ENCODE peak calls at places on chromosomes 6 and 20, in seven cellular contexts. M, O, D, U, E, J and A are unnamed samples. For H3K27me3, the result is how much of the 10 kb centered on the place peaks cover.

GRCh38 chr6:35078226-35078850 is 62.8 kb downstream of the TCP11 start:
- DNase-seq in M (no peak), O (no peak), D (no peak), U (no peak), E (no peak), J (no peak), A (no peak)

GRCh38 chr20:40010483-40010882 is 678.6 kb downstream of the MAFB start:
- DNase-seq in M (no peak), O (no peak), D (no peak), U (no peak), E (no peak), J (no peak), A (no peak)

GRCh38 chr6:9516207-9516606 is 898.7 kb downstream of the TFAP2A start:
- DNase-seq in M (peak), O (no peak), D (peak), U (no peak), E (no peak), J (no peak), A (no peak)

GRCh38 chr6:137304020-137304780 is 85.0 kb upstream of the IFNGR1 start:
- DNase-seq in M (no peak), O (no peak), D (no peak), U (no peak), E (no peak), J (no peak), A (no peak)

GRCh38 chr20:37251836-37252477 is 9.7 kb downstream of the GHRH start:
- DNase-seq in M (no peak), O (no peak), D (no peak), U (no peak), E (no peak), J (no peak), A (no peak)

GRCh38 chr6:74731921-74732320 is 473.9 kb downstream of the COL12A1 start:
- DNase-seq in M (peak), O (no peak), D (peak), U (no peak), E (no peak), J (no peak), A (no peak)

GRCh38 chr6:150770631-150771030 is 94.9 kb upstream of the MTHFD1L start:
- DNase-seq in M (no peak), O (no peak), D (no peak), U (no peak), E (no peak), J (no peak), A (no peak)

GRCh38 chr6:50847890-50848594 is 29.4 kb downstream of the TFAP2B start:
- DNase-seq in M (no peak), O (no peak), D (no peak), U (no peak), E (no peak), J (no peak), A (no peak)

GRCh38 chr6:162385980-162386379 is 341.6 kb downstream of the PRKN start:
- DNase-seq in M (no peak), O (no peak), D (peak), U (no peak), E (no peak), J (no peak), A (no peak)

GRCh38 chr6:84615113-84615850 is 149.1 kb downstream of the TBX18 start:
- DNase-seq in M (no peak), O (no peak), D (no peak), U (no peak), E (no peak), J (no peak), A (no peak)

GRCh38 chr20:4135385-4136077 is 120.2 kb upstream of the RNF24 start:
- DNase-seq in M (peak), O (no peak), D (peak), U (no peak), E (peak), J (no peak), A (peak)

GRCh38 chr6:146910611-146911010 is 293.6 kb upstream of the STXBP5 start:
- DNase-seq in M (no peak), O (no peak), D (no peak), U (no peak), E (no peak), J (no peak), A (no peak)

GRCh38 chr20:57767456-57767855 is 57.6 kb upstream of the PMEPA1 start:
- DNase-seq in M (no peak), O (no peak), D (no peak), U (no peak), E (no peak), J (no peak), A (no peak)

GRCh38 chr20:8796088-8796665 is 272.7 kb upstream of the PLCB4 start:
- DNase-seq in M (no peak), O (no peak), D (no peak), U (no peak), E (no peak), J (no peak), A (no peak)

GRCh38 chr6:1616556-1617463 is 7.1 kb downstream of the FOXC1 start:
- DNase-seq in M (no peak), O (no peak), D (no peak), U (no peak), E (no peak), J (no peak), A (no peak)

GRCh38 chr6:906920-907319 is 214.0 kb upstream of the EXOC2 start:
- DNase-seq in M (peak), O (no peak), D (peak), U (no peak), E (no peak), J (no peak), A (no peak)

GRCh38 chr20:19047040-19047950 is 165.1 kb upstream of the SLC24A3 start:
- DNase-seq in M (no peak), O (no peak), D (no peak), U (no peak), E (peak), J (no peak), A (peak)

GRCh38 chr6:723540-723939 is 30.6 kb upstream of the EXOC2 start:
- DNase-seq in M (no peak), O (no peak), D (no peak), U (no peak), E (no peak), J (no peak), A (no peak)

GRCh38 chr20:17557675-17558006 is 12.2 kb upstream of the DSTN start:
- DNase-seq in M (peak), O (no peak), D (peak), U (no peak), E (peak), J (no peak), A (peak)

GRCh38 chr20:57474816-57475215 is 50.1 kb downstream of the CTCFL start:
- DNase-seq in M (no peak), O (no peak), D (no peak), U (no peak), E (no peak), J (no peak), A (no peak)

GRCh38 chr6:109441069-109441816 is 719 bp downstream of the SMPD2 start:
- DNase-seq in M (no peak), O (peak), D (no peak), U (no peak), E (peak), J (peak), A (peak)

GRCh38 chr6:25962368-25963127 is at the start of gene TRIM38:
- DNase-seq in M (peak), O (peak), D (peak), U (peak), E (peak), J (peak), A (peak)

GRCh38 chr6:148874698-148875293 is 128.0 kb downstream of the UST start:
- DNase-seq in M (no peak), O (no peak), D (no peak), U (no peak), E (no peak), J (no peak), A (no peak)

DNA sequence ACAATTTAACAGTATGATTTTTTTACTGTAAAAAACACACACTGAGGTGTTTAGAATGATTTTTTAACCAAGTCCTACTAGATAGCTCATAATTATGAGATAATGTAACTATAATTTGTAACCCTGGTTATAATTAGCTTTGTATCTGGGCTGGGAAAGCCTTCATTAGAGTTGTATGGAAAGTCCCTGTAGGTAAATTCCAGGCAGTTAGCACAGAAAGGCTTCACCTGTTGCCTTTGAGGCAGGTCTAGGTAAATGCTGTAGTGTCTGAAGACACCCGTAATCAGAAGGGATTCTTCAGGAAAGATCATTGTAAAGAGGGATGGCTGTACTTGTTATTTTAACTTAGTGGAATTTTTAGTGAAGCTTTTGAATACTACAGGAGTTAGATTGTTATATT is 1.9 kb downstream of the TMEM200A start:
- DNase-seq in M (no peak), O (no peak), D (no peak), U (no peak), E (no peak), J (no peak), A (no peak)
- H3K27me3 ChIP-seq in M (under half), O (under half), D (under half), U (under half), E (under half), J (under half), A (under half)

GRCh38 chr6:39339111-39339510 is 16.6 kb upstream of the KCNK16 start:
- DNase-seq in M (no peak), O (no peak), D (no peak), U (no peak), E (no peak), J (no peak), A (no peak)

GRCh38 chr6:39338406-39338805 is 15.9 kb upstream of the KCNK16 start:
- DNase-seq in M (no peak), O (no peak), D (no peak), U (no peak), E (no peak), J (no peak), A (no peak)

GRCh38 chr6:39333626-39334025 is 11.1 kb upstream of the KCNK16 start:
- DNase-seq in M (no peak), O (no peak), D (no peak), U (no peak), E (no peak), J (no peak), A (no peak)

GRCh38 chr6:39334039-39334438 is 11.5 kb upstream of the KCNK16 start:
- DNase-seq in M (no peak), O (no peak), D (no peak), U (no peak), E (no peak), J (no peak), A (no peak)

DNA sequence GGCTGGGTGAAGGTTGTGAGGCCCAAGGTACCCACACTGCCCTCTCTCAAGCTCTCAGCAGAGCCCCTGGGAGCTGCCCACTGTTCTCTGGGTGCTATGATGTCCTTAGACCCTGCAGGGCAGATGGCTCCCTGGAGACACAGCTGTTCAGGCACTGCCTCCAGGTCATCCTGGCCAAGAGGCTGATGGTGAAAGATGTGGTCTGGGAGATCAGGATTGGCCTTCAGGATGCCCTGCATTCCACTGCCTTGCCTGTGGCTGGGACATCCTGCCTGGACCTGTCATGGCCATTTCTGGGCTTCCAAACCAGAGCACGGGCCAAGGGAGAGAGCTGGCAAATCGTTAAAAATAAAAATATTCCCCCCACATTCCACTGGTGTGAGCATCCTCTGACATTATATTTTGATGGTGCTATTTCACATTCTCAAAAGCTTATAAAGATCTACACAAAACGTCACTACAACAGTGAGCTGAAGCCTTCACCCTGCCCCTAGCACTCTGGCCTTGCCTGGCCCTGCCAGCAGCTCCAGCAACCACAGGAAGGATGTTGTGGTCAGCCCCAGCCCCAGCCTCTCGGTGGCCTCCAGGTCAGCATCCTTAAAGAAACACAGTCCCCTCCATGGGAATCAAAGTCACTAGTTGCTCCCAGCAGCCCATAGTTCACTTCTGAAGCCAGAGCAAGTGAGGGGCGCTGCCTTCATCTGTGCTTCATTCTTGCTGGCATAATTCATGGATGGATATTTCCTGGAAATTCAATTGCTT is 13.5 kb upstream of the KCNK16 start:
- DNase-seq in M (no peak), O (no peak), D (peak), U (no peak), E (no peak), J (peak), A (no peak)
- H3K27ac ChIP-seq in M (no peak), O (no peak), D (no peak), U (no peak), E (no peak), J (no peak), A (no peak)

DNA sequence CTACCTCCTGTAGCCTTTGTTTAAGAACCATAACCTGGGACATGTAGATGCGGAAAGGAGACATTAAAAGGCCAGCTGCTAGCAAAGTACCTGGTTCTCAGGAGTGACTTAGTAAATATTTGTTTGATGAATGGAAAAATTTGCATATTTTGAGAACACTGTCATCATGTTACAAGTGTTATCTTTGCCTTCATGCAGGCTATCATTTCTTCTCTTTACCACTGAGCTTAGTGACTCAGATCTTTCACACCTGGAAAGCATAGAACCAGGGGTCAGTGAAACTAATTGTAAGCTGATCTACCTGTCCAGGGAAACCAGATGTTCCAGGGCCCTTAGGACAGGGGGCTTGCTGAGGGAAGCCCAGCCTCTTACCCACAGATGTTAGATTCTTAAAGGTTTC is 5.4 kb downstream of the ZFP57 start:
- DNase-seq in M (no peak), O (no peak), D (no peak), U (no peak), E (no peak), J (no peak), A (no peak)
- H3K27me3 ChIP-seq in M (under half), O (under half), D (under half), U (under half), E (under half), J (under half), A (under half)

DNA sequence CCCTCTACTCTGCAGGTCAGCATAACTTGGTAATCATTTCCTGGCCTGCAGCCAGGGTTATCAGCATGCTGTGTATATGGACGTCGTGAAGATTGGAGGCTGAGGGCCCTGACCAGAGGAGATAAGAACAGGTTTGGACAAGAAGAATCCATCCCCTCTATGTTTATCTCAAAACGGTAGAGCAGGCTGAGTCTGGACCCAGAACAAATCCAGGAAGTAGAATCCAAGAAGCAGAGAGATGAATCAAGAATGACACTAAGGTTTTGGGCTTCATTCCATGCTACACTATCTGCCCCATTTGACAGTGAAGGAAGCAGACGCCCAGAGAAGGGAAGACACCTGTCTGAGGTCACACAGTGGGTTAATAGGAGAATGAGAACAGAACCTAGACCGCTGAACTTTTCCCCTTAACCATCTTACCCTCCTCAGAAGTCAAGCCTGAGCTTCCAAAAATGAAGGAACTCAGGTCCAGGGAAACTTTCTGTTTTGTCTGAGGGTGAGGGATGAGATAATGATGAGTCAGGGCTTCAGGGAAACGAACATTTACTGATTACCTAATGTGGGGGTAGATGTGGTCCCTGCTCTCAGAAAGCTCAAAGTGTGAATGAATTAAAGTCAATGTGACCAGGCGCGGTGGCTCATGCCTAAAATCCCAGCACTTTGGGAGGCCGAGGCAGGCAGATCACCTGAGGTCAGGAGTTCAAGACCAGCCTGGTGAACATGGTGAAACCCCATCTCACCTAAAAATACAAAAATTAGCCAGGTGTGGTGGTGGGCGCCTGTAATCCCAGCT is 9.4 kb upstream of the COMMD7 start:
- DNase-seq in M (peak), O (no peak), D (peak), U (no peak), E (no peak), J (no peak), A (peak)
- H3K27ac ChIP-seq in M (peak), O (peak), D (peak), U (no peak), E (no peak), J (no peak), A (no peak)

GRCh38 chr6:34057790-34058189 is 88.1 kb downstream of the GRM4 start:
- DNase-seq in M (no peak), O (no peak), D (no peak), U (no peak), E (no peak), J (no peak), A (no peak)
- H3K27me3 ChIP-seq in M (under half), O (under half), D (under half), U (under half), E (under half), J (under half), A (under half)

DNA sequence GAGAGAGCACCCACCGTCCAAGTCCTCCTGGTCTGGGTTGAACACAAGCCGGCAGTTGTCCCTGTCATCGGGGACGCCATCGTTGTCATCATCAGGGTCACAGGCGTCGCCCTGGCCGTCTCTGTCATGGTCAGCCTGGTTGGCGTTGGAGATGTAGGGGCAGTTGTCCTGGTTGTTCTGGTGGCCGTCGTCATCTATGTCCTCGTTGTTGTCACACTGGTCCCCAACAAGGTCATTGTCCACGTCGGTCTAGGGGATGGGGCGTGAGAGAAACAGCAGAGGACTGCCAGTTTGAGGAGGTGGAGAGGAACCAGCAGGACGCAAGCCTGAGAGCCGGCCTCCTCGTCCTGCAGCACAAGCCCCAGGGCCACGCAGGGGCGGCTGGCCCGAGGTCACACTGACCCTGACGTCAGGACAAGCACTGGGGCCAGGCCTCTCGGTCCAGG is 28.5 kb downstream of the THBS2 start:
- DNase-seq in M (no peak), O (no peak), D (no peak), U (no peak), E (no peak), J (no peak), A (no peak)
- H3K27ac ChIP-seq in M (no peak), O (no peak), D (peak), U (no peak), E (no peak), J (no peak), A (no peak)

GRCh38 chr20:22581437-22582385 is 2.7 kb downstream of the FOXA2 start:
- DNase-seq in M (no peak), O (no peak), D (no peak), U (no peak), E (no peak), J (no peak), A (peak)
- H3K27me3 ChIP-seq in M (under half), O (under half), D (half or more), U (under half), E (under half), J (half or more), A (under half)

DNA sequence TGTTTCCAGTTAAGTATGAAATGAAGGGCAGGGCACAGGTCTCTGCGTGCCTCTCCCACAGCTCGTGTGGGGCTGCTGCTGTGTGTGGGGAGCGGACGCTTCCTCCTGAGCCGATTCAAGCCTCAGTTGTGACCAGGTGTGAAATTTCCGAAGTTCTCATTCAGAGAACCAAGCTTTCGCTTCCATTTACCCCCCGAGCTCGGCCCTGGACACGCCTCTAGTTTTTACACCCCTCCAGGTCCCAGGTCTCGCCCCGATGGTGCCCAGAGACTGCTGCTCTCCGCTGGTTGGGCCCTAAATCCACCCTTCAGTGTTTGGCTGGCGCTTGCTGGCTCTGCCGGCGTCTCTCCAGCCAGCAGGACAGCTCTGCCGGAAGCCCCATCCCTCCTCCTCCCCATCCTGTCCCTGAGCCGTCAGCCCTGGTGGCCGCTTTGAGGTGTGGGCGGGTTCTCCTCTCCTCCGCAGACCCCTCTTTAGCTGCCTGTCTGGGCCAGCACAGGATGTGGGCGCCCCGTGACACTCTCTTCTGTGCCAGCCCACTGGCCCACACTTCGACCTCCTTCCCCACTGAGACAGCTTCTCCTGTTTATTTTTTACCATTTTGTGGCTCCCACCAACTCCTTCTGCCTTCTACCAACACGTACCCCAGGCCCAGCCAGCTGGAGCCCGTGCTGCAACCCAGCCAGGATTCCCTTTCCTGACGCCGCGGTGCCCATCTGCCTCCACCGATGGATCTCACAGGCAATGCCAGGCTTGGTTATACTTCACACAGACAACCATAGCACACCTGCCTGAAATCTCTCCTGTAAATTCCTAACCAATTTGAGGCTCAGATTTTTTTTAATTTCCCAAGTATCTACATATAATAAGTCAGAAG is 142.8 kb downstream of the DLL1 start:
- DNase-seq in M (no peak), O (peak), D (no peak), U (peak), E (no peak), J (no peak), A (no peak)
- H3K27ac ChIP-seq in M (no peak), O (peak), D (no peak), U (peak), E (peak), J (no peak), A (no peak)